ENCODE peak calls at places on chromosomes 16 and 17, in six cellular contexts. I is amniotic stem cell; B is iris pigment epithelial cell; E is ecto neural progenitor cell; C is stimulated activated effector memory CD8-positive, alpha-beta T cell treated with anti-CD3 and anti-CD28 coated beads, Interleukin-12 subunit alpha, Interleukin-12 subunit beta, amount 100 ng/mL, for 72 hours; M is activated T-cell treated with anti-CD3 and anti-CD28 coated beads, Interleukin-2, amount 50 U/mL, for 72 hours. L is an unnamed sample.

GRCh38 chr16:87826798-87827587 is 42.3 kb downstream of the SLC7A5 start:
- DNase-seq in E (no peak), I (no peak), B (no peak), C (no peak), M (peak), L (no peak)

GRCh38 chr16:51952500-51952899 is 594.4 kb downstream of the TOX3 start:
- DNase-seq in M (no peak), I (no peak), C (no peak), B (peak), E (no peak), L (no peak)

GRCh38 chr17:56597495-56597990 is 4.0 kb downstream of the NOG start:
- DNase-seq in I (no peak), C (no peak), E (peak), M (no peak), B (peak), L (no peak)

GRCh38 chr16:8530756-8531155 is 59.6 kb downstream of the TMEM114 start:
- DNase-seq in B (no peak), M (no peak), I (no peak), E (no peak), C (no peak), L (no peak)

GRCh38 chr16:46687486-46687885 is 1.5 kb downstream of the VPS35 start:
- DNase-seq in C (no peak), E (no peak), I (no peak), B (no peak), M (no peak), L (no peak)

GRCh38 chr17:37847811-37848331 is 76.3 kb upstream of the TBC1D3K start:
- DNase-seq in M (no peak), C (no peak), I (no peak), E (no peak), B (no peak), L (no peak)

GRCh38 chr17:40839194-40839593 is 16.8 kb upstream of the KRT10 start:
- DNase-seq in M (no peak), C (no peak), I (no peak), E (no peak), B (no peak), L (no peak)

GRCh38 chr17:16491703-16492612 is at the start of gene LRRC75A:
- DNase-seq in I (peak), C (peak), E (peak), B (peak), M (peak), L (no peak)

GRCh38 chr16:12917653-12918052 is 16.3 kb downstream of the SHISA9 start:
- DNase-seq in C (no peak), M (no peak), B (peak), E (no peak), I (no peak), L (no peak)

GRCh38 chr17:74736423-74737298 is at the start of gene RAB37:
- DNase-seq in B (no peak), C (peak), M (peak), I (no peak), E (peak), L (peak)

GRCh38 chr17:3796822-3797170 is 4.2 kb downstream of the ITGAE start:
- DNase-seq in B (no peak), C (no peak), I (no peak), M (peak), E (no peak), L (no peak)

GRCh38 chr17:51056813-51057510 is 63.7 kb downstream of the SPAG9 start:
- DNase-seq in M (peak), E (peak), B (peak), I (peak), C (no peak), L (no peak)

GRCh38 chr16:84166796-84167695 is 19.8 kb downstream of the TAF1C start:
- DNase-seq in C (peak), I (no peak), M (peak), E (no peak), B (no peak), L (no peak)

GRCh38 chr17:49508061-49508865 is 13.2 kb downstream of the NGFR start:
- DNase-seq in M (no peak), C (no peak), E (peak), B (no peak), I (peak), L (peak)

GRCh38 chr17:1746975-1747543 is 4.4 kb downstream of the SERPINF2 start:
- DNase-seq in C (no peak), B (no peak), M (no peak), E (peak), I (no peak), L (no peak)

GRCh38 chr17:42287305-42288077 is 807 bp upstream of the STAT5A start:
- DNase-seq in M (peak), E (peak), B (no peak), I (no peak), C (peak), L (peak)

GRCh38 chr16:50024684-50025543 is at the start of gene CNEP1R1:
- DNase-seq in B (peak), E (peak), M (peak), I (peak), C (peak), L (peak)

GRCh38 chr16:66923247-66923851 is 2.0 kb downstream of the RRAD start:
- DNase-seq in E (no peak), I (no peak), C (no peak), B (no peak), M (no peak), L (peak)

GRCh38 chr16:88068476-88069396 is 117.5 kb downstream of the BANP start:
- DNase-seq in C (no peak), I (no peak), M (no peak), E (no peak), B (no peak), L (no peak)

GRCh38 chr17:77609553-77610517 is 348.7 kb upstream of the TNRC6C start:
- DNase-seq in I (no peak), C (peak), B (peak), E (peak), M (peak), L (peak)

GRCh38 chr16:30893082-30893743 is 664 bp downstream of the BCL7C start:
- DNase-seq in M (peak), B (no peak), I (no peak), E (no peak), C (no peak), L (no peak)

GRCh38 chr16:72399811-72400210 is 227.9 kb upstream of the PMFBP1 start:
- DNase-seq in E (no peak), I (no peak), B (no peak), C (no peak), M (no peak), L (no peak)

GRCh38 chr16:29830774-29831173 is 10.5 kb downstream of the MVP start:
- DNase-seq in M (no peak), E (no peak), B (no peak), C (no peak), I (no peak), L (no peak)

GRCh38 chr17:62014526-62014925 is 50.6 kb downstream of the MED13 start:
- DNase-seq in M (no peak), C (no peak), B (peak), I (no peak), E (no peak), L (no peak)

GRCh38 chr16:57977418-57978069 is 6.6 kb upstream of the CNGB1 start:
- DNase-seq in B (no peak), C (no peak), I (no peak), E (no peak), M (no peak), L (no peak)

GRCh38 chr17:10171057-10171456 is 27.3 kb downstream of the GAS7 start:
- DNase-seq in M (no peak), I (no peak), C (no peak), B (no peak), E (no peak), L (no peak)

GRCh38 chr17:56929362-56929969 is 15.6 kb upstream of the TRIM25 start:
- DNase-seq in M (no peak), E (no peak), B (no peak), C (peak), I (no peak), L (no peak)

GRCh38 chr16:72963921-72964320 is 84.0 kb downstream of the ZFHX3 start:
- DNase-seq in C (no peak), I (peak), M (no peak), B (peak), E (no peak), L (no peak)

GRCh38 chr16:31421587-31421986 is 6.6 kb downstream of the COX6A2 start:
- DNase-seq in B (no peak), E (no peak), I (no peak), C (peak), M (peak), L (no peak)

GRCh38 chr16:497258-497657 is 30.3 kb upstream of the CAPN15 start:
- DNase-seq in E (no peak), I (no peak), C (no peak), M (no peak), B (no peak), L (no peak)

GRCh38 chr17:76716146-76716833 is 5.5 kb upstream of the MXRA7 start:
- DNase-seq in C (peak), M (peak), B (peak), I (no peak), E (no peak), L (no peak)

GRCh38 chr16:31148281-31148728 is 1.6 kb downstream of the PRSS36 start:
- DNase-seq in M (no peak), B (no peak), E (peak), C (no peak), I (no peak), L (no peak)

GRCh38 chr17:8829036-8829941 is 30.1 kb upstream of the MFSD6L start:
- DNase-seq in I (no peak), B (no peak), M (no peak), C (no peak), E (no peak), L (no peak)